ENCODE peak calls at places on chromosomes 12 and 14, in seven cellular contexts. Y, Q, M, I, N, F and D are unnamed samples.

GRCh38 chr14:77889971-77890442 is 90.1 kb downstream of the ADCK1 start:
- DNase-seq in I (no peak), N (no peak), M (no peak), Y (no peak), Q (no peak), F (no peak), D (peak)

GRCh38 chr14:57388072-57388471 is 2.3 kb upstream of the NAA30 start:
- DNase-seq in Q (no peak), M (no peak), F (no peak), N (no peak), I (no peak), Y (no peak), D (no peak)

GRCh38 chr12:54126696-54127537 is 61.9 kb downstream of the SMUG1 start:
- DNase-seq in F (no peak), N (no peak), I (no peak), M (peak), Y (peak), Q (no peak), D (no peak)

GRCh38 chr12:54160050-54160449 is 28.7 kb downstream of the SMUG1 start:
- DNase-seq in Y (no peak), I (no peak), M (no peak), Q (no peak), N (no peak), F (no peak), D (no peak)

GRCh38 chr14:88841741-88842140 is 17.3 kb downstream of the TTC8 start:
- DNase-seq in M (no peak), Y (no peak), Q (no peak), F (no peak), I (no peak), N (no peak), D (no peak)

GRCh38 chr14:32720927-32721326 is 217.8 kb upstream of the NPAS3 start:
- DNase-seq in N (no peak), Q (no peak), I (no peak), Y (no peak), M (no peak), F (no peak), D (no peak)

GRCh38 chr14:69716483-69717187 is 50.3 kb upstream of the SRSF5 start:
- DNase-seq in N (peak), I (peak), Q (no peak), F (no peak), Y (peak), M (no peak), D (peak)

GRCh38 chr14:35533357-35534129 is 421 bp upstream of the INSM2 start:
- DNase-seq in F (peak), I (peak), Q (no peak), Y (peak), M (no peak), N (peak), D (peak)

GRCh38 chr14:74786916-74787315 is 23.8 kb downstream of the YLPM1 start:
- DNase-seq in M (no peak), Q (no peak), I (no peak), N (no peak), F (no peak), Y (no peak), D (no peak)

GRCh38 chr12:62466018-62466595 is 519 bp upstream of the MON2 start:
- DNase-seq in M (no peak), Y (peak), N (peak), I (peak), Q (peak), F (no peak), D (no peak)